ENCODE peak calls at places on chromosome 15, in five cellular contexts. L is neural progenitor cell, W is H1, P is heart right ventricle, U is left ventricle myocardium inferior. R is an unnamed sample. For H3K27me3, the result is how much of the 10 kb centered on the place peaks cover.

GRCh38 chr15:25464784-25465183 is 26.0 kb upstream of the UBE3A start:
- DNase-seq in L (no peak), W (no peak), P (no peak), U (no peak), R (no peak)

GRCh38 chr15:45550436-45550835 is 27.9 kb upstream of the SLC30A4 start:
- DNase-seq in L (no peak), W (no peak), P (no peak), U (no peak), R (no peak)

GRCh38 chr15:48855501-48856440 is 22.2 kb upstream of the EID1 start:
- DNase-seq in L (peak), W (no peak), P (no peak), U (no peak), R (no peak)

GRCh38 chr15:90960316-90961091 is 5.8 kb downstream of the RCCD1 start:
- DNase-seq in L (no peak), W (no peak), P (no peak), U (no peak), R (no peak)

GRCh38 chr15:26421065-26421464 is 351.8 kb downstream of the GABRB3 start:
- DNase-seq in L (no peak), W (no peak), P (no peak), U (no peak), R (no peak)

GRCh38 chr15:74869372-74869725 is 3.8 kb downstream of the SCAMP2 start:
- DNase-seq in L (no peak), W (no peak), P (no peak), U (no peak), R (no peak)

GRCh38 chr15:82999905-83000671 is 11.4 kb downstream of the C15orf40 start:
- DNase-seq in L (peak), W (peak), P (no peak), U (no peak), R (no peak)

GRCh38 chr15:40240619-40241304 is 1.9 kb downstream of the PAK6 start:
- DNase-seq in L (no peak), W (peak), P (no peak), U (no peak), R (no peak)

GRCh38 chr15:78561490-78561889 is 3.8 kb upstream of the CHRNA5 start:
- DNase-seq in L (no peak), W (no peak), P (no peak), U (no peak), R (no peak)

GRCh38 chr15:31452595-31453557 is 126.2 kb downstream of the KLF13 start:
- DNase-seq in L (no peak), W (no peak), P (peak), U (no peak), R (no peak)

GRCh38 chr15:101043911-101044624 is 124.9 kb downstream of the LRRK1 start:
- DNase-seq in L (no peak), W (peak), P (no peak), U (no peak), R (no peak)

GRCh38 chr15:65655457-65655856 is 33.7 kb downstream of the SLC24A1 start:
- DNase-seq in L (no peak), W (no peak), P (no peak), U (no peak), R (no peak)

GRCh38 chr15:101539492-101539891 is 50.0 kb upstream of the PCSK6 start:
- DNase-seq in L (no peak), W (peak), P (no peak), U (no peak), R (no peak)

GRCh38 chr15:99925661-99926461 is 192.6 kb upstream of the LYSMD4 start:
- DNase-seq in L (peak), W (peak), P (peak), U (peak), R (no peak)

GRCh38 chr15:74723754-74724334 is 1.5 kb downstream of the CYP1A1 start:
- DNase-seq in L (peak), W (peak), P (no peak), U (no peak), R (no peak)

GRCh38 chr15:83284563-83285283 is at the start of gene BNC1:
- DNase-seq in L (peak), W (peak), P (no peak), U (no peak), R (no peak)

GRCh38 chr15:100693451-100693850 is 91.1 kb downstream of the ASB7 start:
- DNase-seq in L (no peak), W (no peak), P (no peak), U (no peak), R (no peak)

DNA sequence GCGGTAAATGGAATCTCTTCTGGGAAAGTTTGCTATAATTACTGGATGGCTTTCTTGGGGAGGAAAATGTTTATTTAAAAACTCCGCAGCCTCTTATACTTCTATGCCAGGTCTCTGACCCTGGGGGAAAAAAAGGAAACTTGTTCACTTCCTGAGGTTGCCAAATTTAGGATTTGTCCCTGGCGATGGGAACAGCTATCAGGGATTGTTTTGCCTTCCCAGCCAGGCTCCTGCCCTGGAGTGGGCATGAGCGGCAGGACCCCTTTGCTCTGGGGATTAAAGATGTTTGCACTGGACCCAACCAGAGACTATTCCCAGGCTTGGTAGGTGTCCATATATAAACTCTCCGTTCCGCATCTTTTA is 175.6 kb downstream of the SLCO3A1 start:
- DNase-seq in L (no peak), W (no peak), P (no peak), U (no peak), R (no peak)
- H3K27ac ChIP-seq in L (no peak), W (no peak), P (peak), U (peak), R (no peak)

GRCh38 chr15:52254331-52254730 is 41.3 kb downstream of the MYO5C start:
- DNase-seq in L (no peak), W (no peak), P (no peak), U (no peak), R (no peak)
- TF ChIP-seq CTCF in L (peak), W (no peak), P (no peak), U (no peak), R (no peak)

GRCh38 chr15:56351957-56352506 is 13.2 kb upstream of the TEX9 start:
- DNase-seq in L (no peak), W (no peak), P (no peak), U (no peak), R (no peak)

GRCh38 chr15:56346414-56346813 is 18.8 kb upstream of the TEX9 start:
- DNase-seq in L (no peak), W (no peak), P (no peak), U (no peak), R (no peak)

GRCh38 chr15:56353119-56353518 is 12.1 kb upstream of the TEX9 start:
- DNase-seq in L (no peak), W (no peak), P (no peak), U (no peak), R (no peak)

GRCh38 chr15:56351362-56351761 is 13.9 kb upstream of the TEX9 start:
- DNase-seq in L (peak), W (no peak), P (no peak), U (no peak), R (no peak)

GRCh38 chr15:56349554-56349953 is 15.7 kb upstream of the TEX9 start:
- DNase-seq in L (no peak), W (no peak), P (no peak), U (no peak), R (no peak)
- H3K27me3 ChIP-seq in L (under half), W (under half), P (under half), U (under half), R (under half)

DNA sequence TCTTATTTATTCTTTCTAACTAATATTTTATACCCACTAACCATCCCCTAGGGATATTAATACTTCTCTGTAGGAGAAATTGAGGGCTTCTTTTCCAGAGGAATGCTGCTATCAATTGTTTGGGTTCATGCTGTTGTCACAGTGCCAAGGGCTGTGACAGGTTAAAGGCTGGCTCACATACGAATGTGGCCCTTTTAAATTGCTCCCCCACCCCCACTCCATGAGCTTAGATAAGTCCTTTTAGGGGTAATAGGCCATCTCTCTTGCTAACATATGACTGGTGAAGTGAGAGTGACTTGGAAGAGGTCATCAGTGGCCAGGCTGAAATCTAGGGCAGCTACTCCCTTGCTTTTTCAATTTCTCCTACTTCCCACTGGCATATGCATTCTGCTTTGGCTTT is 121.9 kb upstream of the DPH6 start:
- DNase-seq in L (no peak), W (no peak), P (no peak), U (no peak), R (no peak)
- H3K27ac ChIP-seq in L (no peak), W (no peak), P (peak), U (peak), R (no peak)

DNA sequence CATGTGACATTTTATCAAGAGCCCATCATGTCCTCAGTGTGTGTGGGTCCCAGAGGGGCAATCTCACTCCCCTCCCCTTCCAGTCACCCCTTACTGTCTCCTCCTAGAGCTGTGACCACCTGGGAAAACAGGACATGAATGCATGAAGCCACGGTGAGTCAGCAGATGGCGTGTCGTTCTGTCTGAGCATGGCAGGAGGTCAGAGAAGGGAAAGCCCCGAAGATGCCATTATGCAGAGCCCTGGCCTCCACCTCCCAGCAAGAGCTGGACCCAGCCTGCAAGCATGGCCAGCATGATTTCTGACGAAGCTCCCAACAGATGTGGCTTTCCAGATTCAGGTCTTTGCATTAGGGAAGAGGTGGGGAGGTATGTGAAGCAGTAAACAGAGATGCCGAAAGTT is 118.4 kb downstream of the TLE3 start:
- DNase-seq in L (peak), W (no peak), P (no peak), U (no peak), R (no peak)
- TF ChIP-seq CTCF in L (no peak), W (peak), P (no peak), U (peak), R (no peak)

DNA sequence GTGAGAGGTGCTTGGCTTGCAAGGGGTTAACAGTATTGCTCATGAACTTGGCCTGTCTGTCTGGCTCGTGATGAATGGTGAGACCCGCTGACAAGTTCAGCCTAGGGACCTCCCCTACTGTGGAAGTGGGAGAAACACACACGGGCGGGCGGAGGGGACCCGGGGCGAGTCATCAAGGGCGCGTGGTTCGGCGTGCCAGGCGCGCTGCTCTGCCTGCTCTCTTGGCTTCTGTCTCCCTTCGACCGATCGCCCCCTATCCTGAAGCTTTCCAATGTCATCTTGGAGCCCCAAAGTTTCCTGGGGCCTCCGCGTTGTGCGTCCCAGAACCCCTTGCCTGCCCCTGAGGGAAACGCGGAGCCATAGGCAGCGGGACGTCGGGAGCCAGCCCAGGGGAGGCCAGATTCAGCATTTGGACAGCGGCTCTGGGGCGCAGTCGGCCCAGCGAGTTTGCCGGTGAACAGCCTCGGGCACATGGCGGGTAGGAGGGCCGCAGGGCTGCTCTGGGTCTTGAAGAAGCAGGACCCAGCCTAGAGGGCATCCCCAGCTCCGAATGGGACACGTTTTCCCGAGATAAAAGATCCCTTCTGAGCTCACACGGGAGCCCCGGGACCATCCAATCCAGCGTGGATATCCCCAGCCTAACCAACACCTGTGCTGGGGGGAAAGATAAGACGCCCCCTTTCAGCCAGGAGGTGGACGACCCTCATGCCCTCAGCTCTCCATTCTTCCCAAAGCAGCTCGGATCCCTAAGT is 27.0 kb upstream of the POLG start:
- DNase-seq in L (peak), W (peak), P (peak), U (peak), R (peak)
- H3K27me3 ChIP-seq in L (half or more), W (half or more), P (half or more), U (half or more), R (half or more)

GRCh38 chr15:73053398-73053723 is 1.1 kb downstream of the NEO1 start:
- DNase-seq in L (peak), W (no peak), P (no peak), U (no peak), R (no peak)
- H3K27ac ChIP-seq in L (peak), W (no peak), P (no peak), U (peak), R (no peak)

DNA sequence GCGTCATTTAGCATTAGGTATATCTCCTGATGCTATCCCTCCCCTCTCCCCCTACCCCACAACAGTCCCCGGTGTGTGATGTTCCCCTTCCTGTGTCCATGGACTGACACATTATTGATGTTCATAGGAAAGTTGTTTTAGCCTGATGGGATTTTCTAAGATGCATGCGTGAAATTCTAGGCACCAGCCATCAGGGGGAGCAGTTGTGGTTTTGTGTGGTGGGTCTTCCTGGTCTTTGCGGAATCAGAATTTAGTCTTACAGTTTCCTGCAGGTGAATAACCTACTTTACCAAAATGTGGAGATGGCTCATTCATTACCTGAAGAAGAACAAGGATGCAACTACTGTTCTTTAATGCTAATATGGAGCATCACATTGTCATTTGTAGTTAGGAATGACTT is 455.0 kb upstream of the THBS1 start:
- DNase-seq in L (peak), W (peak), P (no peak), U (no peak), R (no peak)
- TF ChIP-seq CTCF in L (peak), W (peak), P (peak), U (peak), R (peak)

R was measured in AG04450.